ENCODE peak calls at places on chromosomes 3 and 15, in seven cellular contexts. I, G, U, C, R, V and E are unnamed samples.
A peak's percentile ranks its signal among the peaks of the same experiment; 100 is the strongest.

GRCh38 chr15:69038508-69038907 is 24.0 kb downstream of the NOX5 start:
- DNase-seq in I (no peak), G (no peak), U (no peak), C (no peak), R (no peak), V (no peak), E (no peak)

GRCh38 chr15:77855871-77856270 is 221.6 kb downstream of the TBC1D2B start:
- DNase-seq in I (no peak), G (no peak), U (no peak), C (no peak), R (no peak), V (no peak), E (no peak)

GRCh38 chr3:157588386-157589060 is 85.3 kb upstream of the VEPH1 start:
- DNase-seq in I (no peak), G (no peak), U (no peak), C (no peak), R (no peak), V (no peak), E (no peak)

GRCh38 chr3:194985031-194985578 is 285.9 kb downstream of the XXYLT1 start:
- DNase-seq in I (no peak), G (no peak), U (no peak), C (no peak), R (peak; percentile 34), V (peak; percentile 66), E (peak; percentile 41)

GRCh38 chr3:33278106-33278672 is 947 bp downstream of the FBXL2 start:
- DNase-seq in I (peak; percentile 69), G (no peak), U (peak; percentile 20), C (no peak), R (peak; percentile 44), V (peak; percentile 13), E (no peak)

GRCh38 chr3:49713336-49714105 is 6.0 kb downstream of the AMIGO3 start:
- DNase-seq in I (no peak), G (no peak), U (no peak), C (no peak), R (no peak), V (no peak), E (no peak)

GRCh38 chr3:45984331-45985312 is 11.0 kb downstream of the FYCO1 start:
- DNase-seq in I (no peak), G (no peak), U (no peak), C (no peak), R (no peak), V (no peak), E (peak; percentile 73)

GRCh38 chr3:167895178-167895577 is 159.7 kb downstream of the SERPINI1 start:
- DNase-seq in I (no peak), G (no peak), U (no peak), C (no peak), R (no peak), V (no peak), E (no peak)

GRCh38 chr15:98596885-98597343 is 51.4 kb upstream of the IGF1R start:
- DNase-seq in I (peak; percentile 49), G (no peak), U (no peak), C (no peak), R (no peak), V (no peak), E (no peak)

GRCh38 chr15:70512772-70513362 is 250.5 kb downstream of the UACA start:
- DNase-seq in I (peak; percentile 43), G (peak; percentile 55), U (peak; percentile 63), C (no peak), R (peak; percentile 57), V (peak; percentile 43), E (no peak)

GRCh38 chr3:38840987-38841386 is 25.0 kb upstream of the SCN10A start:
- DNase-seq in I (no peak), G (no peak), U (no peak), C (no peak), R (no peak), V (no peak), E (no peak)

GRCh38 chr15:35440265-35440664 is 105.7 kb downstream of the DPH6 start:
- DNase-seq in I (no peak), G (no peak), U (no peak), C (no peak), R (peak; percentile 65), V (no peak), E (no peak)

GRCh38 chr3:38112378-38112761 is 24.6 kb downstream of the ACAA1 start:
- DNase-seq in I (no peak), G (no peak), U (no peak), C (no peak), R (no peak), V (no peak), E (no peak)